ENCODE peak calls at places on chromosomes 2 and 18, in ten cellular contexts. X, Y, F, G, U, S, W, B, E and L are unnamed samples.

GRCh38 chr18:23196119-23197004 is 61.1 kb downstream of the CABLES1 start:
- DNase-seq in X (no peak), Y (no peak), F (no peak), G (no peak), U (no peak), S (no peak), W (no peak), B (no peak), E (no peak), L (no peak)

GRCh38 chr2:232242316-232242715 is 136.2 kb upstream of the ALPP start:
- DNase-seq in X (no peak), Y (no peak), F (no peak), G (no peak), U (no peak), S (peak; percentile 64), W (no peak), B (no peak), E (no peak), L (no peak)

GRCh38 chr2:4091013-4091412 is 387.6 kb downstream of the DCDC2C start:
- DNase-seq in X (no peak), Y (no peak), F (no peak), G (peak; percentile 82), U (no peak), S (no peak), W (no peak), B (no peak), E (no peak), L (no peak)

GRCh38 chr18:57803119-57803969 is at the start of gene ATP8B1:
- DNase-seq in X (peak; percentile 40), Y (peak; percentile 40), F (peak; percentile 54), G (peak; percentile 98), U (peak; percentile 57), S (peak; percentile 89), W (no peak), B (peak; percentile 75), E (no peak), L (no peak)

GRCh38 chr2:132009874-132010521 is 151.8 kb downstream of the ANKRD30BL start:
- DNase-seq in X (no peak), Y (no peak), F (no peak), G (no peak), U (no peak), S (no peak), W (no peak), B (no peak), E (no peak), L (no peak)

GRCh38 chr18:36514778-36515177 is 217.3 kb downstream of the FHOD3 start:
- DNase-seq in X (no peak), Y (no peak), F (no peak), G (no peak), U (no peak), S (peak; percentile 68), W (no peak), B (no peak), E (no peak), L (no peak)

GRCh38 chr2:16615687-16616615 is 49.7 kb downstream of the CYRIA start:
- DNase-seq in X (no peak), Y (no peak), F (no peak), G (no peak), U (no peak), S (no peak), W (no peak), B (no peak), E (no peak), L (peak; percentile 82)

GRCh38 chr2:119736021-119736420 is 23.7 kb upstream of the PTPN4 start:
- DNase-seq in X (no peak), Y (no peak), F (no peak), G (no peak), U (no peak), S (no peak), W (no peak), B (no peak), E (no peak), L (no peak)

GRCh38 chr2:199740111-199740428 is 110.9 kb downstream of the FTCDNL1 start:
- DNase-seq in X (no peak), Y (no peak), F (no peak), G (no peak), U (no peak), S (no peak), W (no peak), B (no peak), E (no peak), L (no peak)

GRCh38 chr2:119158563-119159347 is at the start of gene C1QL2:
- DNase-seq in X (no peak), Y (no peak), F (no peak), G (peak; percentile 70), U (no peak), S (no peak), W (no peak), B (no peak), E (no peak), L (no peak)

GRCh38 chr2:230266654-230267053 is 41.1 kb downstream of the SP140 start:
- DNase-seq in X (no peak), Y (no peak), F (no peak), G (no peak), U (no peak), S (no peak), W (no peak), B (no peak), E (no peak), L (no peak)

GRCh38 chr2:168136392-168136977 is 110.9 kb downstream of the STK39 start:
- DNase-seq in X (peak; percentile 23), Y (peak; percentile 58), F (peak; percentile 49), G (peak; percentile 13), U (no peak), S (no peak), W (no peak), B (peak; percentile 48), E (no peak), L (peak; percentile 25)

GRCh38 chr2:3807853-3808252 is 104.5 kb downstream of the DCDC2C start:
- DNase-seq in X (no peak), Y (peak; percentile 41), F (peak; percentile 85), G (no peak), U (no peak), S (no peak), W (no peak), B (no peak), E (no peak), L (no peak)

GRCh38 chr18:13241083-13241892 is 22.7 kb downstream of the LDLRAD4 start:
- DNase-seq in X (no peak), Y (no peak), F (no peak), G (no peak), U (no peak), S (no peak), W (no peak), B (no peak), E (no peak), L (no peak)

GRCh38 chr2:119659601-119660342 is 19.2 kb upstream of the TMEM177 start:
- DNase-seq in X (peak; percentile 35), Y (peak; percentile 66), F (peak; percentile 62), G (peak; percentile 44), U (peak; percentile 19), S (peak; percentile 71), W (no peak), B (peak; percentile 53), E (peak; percentile 37), L (peak; percentile 62)

GRCh38 chr2:38603402-38604265 is 906 bp upstream of the HNRNPLL start:
- DNase-seq in X (peak; percentile 82), Y (peak; percentile 94), F (peak; percentile 78), G (peak; percentile 83), U (peak; percentile 75), S (peak; percentile 92), W (peak; percentile 75), B (peak; percentile 63), E (peak; percentile 76), L (peak; percentile 85)

GRCh38 chr2:42098571-42099430 is 51.0 kb downstream of the PKDCC start:
- DNase-seq in X (no peak), Y (peak; percentile 32), F (no peak), G (no peak), U (no peak), S (no peak), W (no peak), B (peak; percentile 39), E (no peak), L (peak; percentile 37)

GRCh38 chr18:61957801-61958516 is 65.2 kb upstream of the RNF152 start:
- DNase-seq in X (no peak), Y (no peak), F (no peak), G (no peak), U (no peak), S (no peak), W (no peak), B (no peak), E (no peak), L (no peak)

GRCh38 chr2:195535911-195536522 is 121.0 kb upstream of the SLC39A10 start:
- DNase-seq in X (no peak), Y (peak; percentile 98), F (no peak), G (no peak), U (no peak), S (no peak), W (no peak), B (no peak), E (peak; percentile 50), L (no peak)

GRCh38 chr2:149648282-149649030 is 60.9 kb upstream of the MMADHC start:
- DNase-seq in X (peak; percentile 65), Y (no peak), F (peak; percentile 67), G (no peak), U (no peak), S (no peak), W (peak; percentile 56), B (peak; percentile 91), E (no peak), L (no peak)

GRCh38 chr2:113734187-113734586 is 22.3 kb downstream of the SLC35F5 start:
- DNase-seq in X (no peak), Y (no peak), F (no peak), G (no peak), U (no peak), S (no peak), W (no peak), B (no peak), E (no peak), L (no peak)

GRCh38 chr2:128603411-128603924 is 284.8 kb upstream of the HS6ST1 start:
- DNase-seq in X (no peak), Y (peak; percentile 38), F (no peak), G (no peak), U (peak; percentile 12), S (no peak), W (no peak), B (no peak), E (no peak), L (no peak)

GRCh38 chr2:25473758-25474335 is 132.1 kb upstream of the DNMT3A start:
- DNase-seq in X (no peak), Y (no peak), F (peak; percentile 17), G (peak; percentile 15), U (peak; percentile 59), S (no peak), W (no peak), B (no peak), E (no peak), L (peak; percentile 23)

GRCh38 chr2:163637876-163638275 is 97.9 kb downstream of the FIGN start:
- DNase-seq in X (no peak), Y (no peak), F (no peak), G (no peak), U (no peak), S (no peak), W (peak; percentile 15), B (no peak), E (no peak), L (peak; percentile 51)

GRCh38 chr2:42835577-42836371 is 43.4 kb upstream of the HAAO start:
- DNase-seq in X (peak; percentile 84), Y (peak; percentile 99), F (peak; percentile 99), G (no peak), U (no peak), S (peak; percentile 59), W (peak; percentile 64), B (peak; percentile 95), E (no peak), L (no peak)

GRCh38 chr18:40867452-40867851 is 1087.6 kb upstream of the PIK3C3 start:
- DNase-seq in X (peak; percentile 3), Y (no peak), F (peak; percentile 90), G (no peak), U (no peak), S (no peak), W (no peak), B (peak; percentile 32), E (no peak), L (no peak)

GRCh38 chr2:1854747-1855146 is 110.4 kb upstream of the PXDN start:
- DNase-seq in X (peak; percentile 57), Y (peak; percentile 42), F (peak; percentile 31), G (peak; percentile 83), U (peak; percentile 66), S (no peak), W (peak; percentile 62), B (peak; percentile 70), E (no peak), L (peak; percentile 86)

GRCh38 chr2:120953843-120954584 is 218.3 kb downstream of the GLI2 start:
- DNase-seq in X (no peak), Y (no peak), F (no peak), G (no peak), U (no peak), S (no peak), W (no peak), B (no peak), E (no peak), L (no peak)